ENCODE peak calls at places on chromosomes 11 and 22, in four cellular contexts. Q is AG09319, B is OCI-LY7, Z is GM12878. L is an unnamed sample.

GRCh38 chr11:132632641-132633124 is 899.6 kb downstream of the OPCML start:
- DNase-seq in Z (no peak), B (no peak), Q (peak), L (peak)

GRCh38 chr11:47765086-47765485 is 2.1 kb downstream of the FNBP4 start:
- DNase-seq in Q (no peak), B (peak), Z (no peak), L (peak)

GRCh38 chr11:134052988-134053945 is 15.6 kb upstream of the JAM3 start:
- DNase-seq in Q (no peak), Z (no peak), B (no peak), L (no peak)

GRCh38 chr11:130190371-130190881 is 30.8 kb downstream of the ST14 start:
- DNase-seq in B (no peak), Q (no peak), Z (no peak), L (no peak)

GRCh38 chr11:115616941-115617340 is 112.7 kb upstream of the CADM1 start:
- DNase-seq in B (no peak), Z (no peak), Q (peak), L (no peak)

GRCh38 chr11:117315285-117316196 is 515 bp downstream of the BACE1 start:
- DNase-seq in Q (no peak), B (no peak), Z (no peak), L (no peak)

GRCh38 chr22:49867303-49868250 is 13.9 kb downstream of the ZBED4 start:
- DNase-seq in Z (no peak), B (no peak), Q (no peak), L (no peak)

GRCh38 chr11:120941000-120941399 is 82.9 kb upstream of the TBCEL start:
- DNase-seq in B (no peak), Q (no peak), Z (no peak), L (no peak)

GRCh38 chr11:31796523-31797226 is 14.4 kb downstream of the PAX6 start:
- DNase-seq in Q (no peak), B (no peak), Z (no peak), L (no peak)

GRCh38 chr11:133506551-133507094 is 25.7 kb downstream of the OPCML start:
- DNase-seq in Z (no peak), Q (no peak), B (no peak), L (no peak)

GRCh38 chr11:35553831-35554230 is 28.4 kb upstream of the PAMR1 start:
- DNase-seq in Z (no peak), Q (peak), B (no peak), L (no peak)

GRCh38 chr11:114398303-114398920 is 1.9 kb downstream of the C11orf71 start:
- DNase-seq in B (no peak), Z (no peak), Q (no peak), L (no peak)

GRCh38 chr11:88175004-88175706 is at the start of gene RAB38:
- DNase-seq in B (peak), Z (no peak), Q (no peak), L (peak)

GRCh38 chr22:39556970-39557811 is 13.4 kb upstream of the CACNA1I start:
- DNase-seq in Z (no peak), B (no peak), Q (no peak), L (no peak)

GRCh38 chr22:26579331-26579886 is 10.5 kb downstream of the TPST2 start:
- DNase-seq in Q (no peak), Z (peak), B (peak), L (peak)

GRCh38 chr11:57792060-57792541 is 30.5 kb downstream of the CTNND1 start:
- DNase-seq in B (no peak), Z (peak), Q (no peak), L (peak)

GRCh38 chr11:40293655-40294342 is 1165.7 kb downstream of the LRRC4C start:
- DNase-seq in Z (peak), Q (peak), B (peak), L (peak)

GRCh38 chr22:44659140-44659539 is 42.9 kb upstream of the PRR5 start:
- DNase-seq in Z (no peak), Q (no peak), B (no peak), L (no peak)

GRCh38 chr22:17638182-17638431 is 450 bp upstream of the BCL2L13 start:
- DNase-seq in Q (no peak), Z (no peak), B (peak), L (no peak)

GRCh38 chr22:31289335-31289734 is 3.0 kb downstream of the PIK3IP1 start:
- DNase-seq in Q (no peak), Z (no peak), B (peak), L (no peak)

GRCh38 chr11:43547411-43547718 is 133.2 kb upstream of the HSD17B12 start:
- DNase-seq in Z (no peak), Q (no peak), B (no peak), L (no peak)

GRCh38 chr11:4865855-4866254 is 15.8 kb upstream of the OR51T1 start:
- DNase-seq in Q (no peak), Z (no peak), B (no peak), L (no peak)

GRCh38 chr11:8763070-8763469 is 80.5 kb downstream of the RPL27A start:
- DNase-seq in B (no peak), Z (no peak), Q (no peak), L (no peak)

GRCh38 chr11:95849087-95849825 is 59.0 kb downstream of the CEP57 start:
- DNase-seq in Q (no peak), Z (no peak), B (peak), L (peak)

GRCh38 chr22:24437820-24438328 is 10.5 kb downstream of the ADORA2A start:
- DNase-seq in B (peak), Z (peak), Q (no peak), L (peak)

GRCh38 chr11:2523821-2524391 is 79.1 kb downstream of the KCNQ1 start:
- DNase-seq in B (no peak), Q (no peak), Z (no peak), L (no peak)

GRCh38 chr11:66891849-66892660 is 35.2 kb downstream of the LRFN4 start:
- DNase-seq in Z (peak), Q (peak), B (no peak), L (peak)
- TF ChIP-seq CTCF in Z (no peak), Q (no peak), B (no peak), L (no peak)

GRCh38 chr11:89540826-89541225 is 49.7 kb upstream of the NOX4 start:
- DNase-seq in Q (no peak), Z (no peak), B (no peak), L (no peak)
- TF ChIP-seq CTCF in Q (no peak), Z (no peak), B (no peak), L (no peak)

GRCh38 chr11:64656797-64657196 is 65.8 kb downstream of the SLC22A12 start:
- DNase-seq in B (no peak), Z (no peak), Q (no peak), L (no peak)
- TF ChIP-seq CTCF in B (no peak), Z (no peak), Q (no peak), L (no peak)

GRCh38 chr11:27642954-27643353 is 57.3 kb downstream of the BDNF start:
- DNase-seq in Q (no peak), Z (no peak), B (no peak), L (no peak)
- TF ChIP-seq CTCF in Q (no peak), Z (no peak), B (no peak), L (no peak)

GRCh38 chr11:78541537-78541936 is 33.1 kb downstream of the NARS2 start:
- DNase-seq in B (no peak), Q (no peak), Z (no peak), L (no peak)
- TF ChIP-seq CTCF in B (no peak), Q (no peak), Z (no peak), L (no peak)

GRCh38 chr11:13222285-13222684 is 55.3 kb upstream of the BMAL1 start:
- DNase-seq in B (no peak), Q (no peak), Z (no peak), L (no peak)

GRCh38 chr11:13227676-13228255 is 49.8 kb upstream of the BMAL1 start:
- DNase-seq in Z (no peak), Q (no peak), B (no peak), L (no peak)

GRCh38 chr11:13223112-13223511 is 54.5 kb upstream of the BMAL1 start:
- DNase-seq in Q (no peak), B (no peak), Z (no peak), L (no peak)

GRCh38 chr11:13224324-13224723 is 53.3 kb upstream of the BMAL1 start:
- DNase-seq in B (no peak), Q (no peak), Z (no peak), L (no peak)

GRCh38 chr11:13225058-13226001 is 52.3 kb upstream of the BMAL1 start:
- DNase-seq in Z (no peak), Q (no peak), B (no peak), L (no peak)
- TF ChIP-seq CTCF in Z (no peak), Q (no peak), B (no peak), L (no peak)

GRCh38 chr11:67406969-67407699 is 3.3 kb downstream of the TBC1D10C start:
- DNase-seq in Q (no peak), Z (no peak), B (peak), L (no peak)
- TF ChIP-seq CTCF in Q (no peak), Z (peak), B (peak), L (no peak)

GRCh38 chr11:86629070-86629706 is 43.2 kb downstream of the ME3 start:
- DNase-seq in Q (no peak), B (no peak), Z (no peak), L (no peak)

GRCh38 chr11:86627776-86628455 is 44.5 kb downstream of the ME3 start:
- DNase-seq in B (no peak), Q (peak), Z (no peak), L (no peak)

GRCh38 chr11:86637976-86638375 is 34.4 kb downstream of the ME3 start:
- DNase-seq in Z (no peak), Q (no peak), B (no peak), L (peak)

GRCh38 chr11:86636275-86636674 is 36.1 kb downstream of the ME3 start:
- DNase-seq in B (no peak), Z (no peak), Q (no peak), L (no peak)

GRCh38 chr11:86632499-86633269 is 39.7 kb downstream of the ME3 start:
- DNase-seq in Q (peak), B (no peak), Z (peak), L (peak)
- TF ChIP-seq CTCF in Q (peak), B (no peak), Z (no peak), L (no peak)

GRCh38 chr11:27234961-27235360 is 128.1 kb downstream of the CCDC34 start:
- DNase-seq in Q (no peak), Z (no peak), B (no peak), L (no peak)

GRCh38 chr11:27233654-27234042 is 129.4 kb downstream of the CCDC34 start:
- DNase-seq in Q (no peak), Z (no peak), B (no peak), L (peak)

GRCh38 chr11:27237641-27238040 is 125.4 kb downstream of the CCDC34 start:
- DNase-seq in Z (no peak), Q (no peak), B (no peak), L (no peak)

GRCh38 chr11:27231519-27231918 is 131.5 kb downstream of the CCDC34 start:
- DNase-seq in B (no peak), Z (no peak), Q (no peak), L (no peak)

DNA sequence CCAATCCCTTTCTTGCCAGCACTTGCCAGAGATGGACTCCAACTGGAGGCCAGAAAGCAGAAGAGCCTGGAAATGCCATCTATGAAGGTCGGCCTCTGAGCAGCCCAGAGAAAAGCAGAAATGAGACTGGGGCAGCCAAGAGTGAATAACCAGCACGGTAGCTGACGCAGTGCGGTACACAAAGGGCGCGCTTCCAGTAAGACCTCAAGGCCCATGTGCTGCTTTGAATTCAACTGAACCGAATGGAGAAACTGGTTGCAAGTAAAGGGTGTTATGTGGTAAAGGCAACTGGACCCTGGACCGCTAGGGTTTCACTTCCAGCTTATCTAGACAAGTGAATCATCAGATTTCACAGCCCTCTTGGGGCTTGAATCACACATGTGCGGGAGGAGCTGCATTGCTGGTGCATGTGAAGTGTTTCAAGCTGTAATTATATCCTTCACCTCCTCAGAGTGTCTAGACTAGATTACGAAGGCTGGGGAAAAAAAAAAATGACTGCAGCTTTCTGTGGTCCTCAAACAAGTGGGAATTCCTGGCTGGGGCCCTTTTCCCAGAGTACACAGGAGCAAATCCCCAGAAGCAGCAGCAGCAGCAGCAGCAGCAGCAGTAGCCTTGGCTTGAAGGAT is 128.9 kb downstream of the CCDC34 start:
- DNase-seq in Q (peak), Z (peak), B (peak), L (peak)
- TF ChIP-seq CTCF in Q (no peak), Z (no peak), B (peak), L (no peak)

L was measured in GM12865.